ENCODE peak calls at places on chromosome 10, in six cellular contexts. T is HCT116, D is K562, Z is HepG2, M is GM12878, B is H1. E is an unnamed sample.

GRCh38 chr10:128337860-128338378 is 211.7 kb upstream of the MKI67 start:
- DNase-seq in B (no peak), D (no peak), T (no peak), Z (no peak), M (no peak), E (no peak)

GRCh38 chr10:102752934-102753664 is 9.4 kb downstream of the WBP1L start:
- DNase-seq in Z (peak; percentile 63), B (no peak), D (peak; percentile 50), T (no peak), M (peak; percentile 19), E (no peak)

GRCh38 chr10:3107426-3107961 is 40.1 kb downstream of the PFKP start:
- DNase-seq in B (no peak), T (no peak), Z (no peak), D (no peak), M (no peak), E (no peak)

GRCh38 chr10:118481871-118482270 is 113.6 kb downstream of the PRLHR start:
- DNase-seq in T (no peak), M (no peak), D (peak; percentile 65), Z (no peak), B (no peak), E (no peak)

GRCh38 chr10:71812016-71812912 is 38.8 kb downstream of the PSAP start:
- DNase-seq in B (no peak), Z (peak; percentile 27), D (peak; percentile 83), T (peak; percentile 10), M (no peak), E (no peak)

GRCh38 chr10:99374972-99375371 is 45.8 kb downstream of the CNNM1 start:
- DNase-seq in T (no peak), Z (no peak), D (no peak), M (no peak), B (no peak), E (no peak)

GRCh38 chr10:50796693-50797092 is 57.0 kb downstream of the ASAH2B start:
- DNase-seq in T (no peak), B (no peak), M (no peak), D (no peak), Z (no peak), E (no peak)

GRCh38 chr10:51617576-51618298 is 81.7 kb downstream of the CSTF2T start:
- DNase-seq in B (no peak), Z (no peak), M (no peak), T (no peak), D (no peak), E (no peak)

GRCh38 chr10:36542493-36542892 is 582.9 kb upstream of the ANKRD30A start:
- DNase-seq in M (no peak), D (no peak), Z (no peak), B (no peak), T (no peak), E (no peak)

GRCh38 chr10:80443531-80443974 is 10.6 kb upstream of the TSPAN14 start:
- DNase-seq in B (no peak), M (no peak), Z (peak; percentile 41), D (peak; percentile 69), T (no peak), E (no peak)

GRCh38 chr10:23106508-23106907 is 11.1 kb downstream of the MSRB2 start:
- DNase-seq in B (no peak), D (no peak), T (no peak), Z (no peak), M (no peak), E (no peak)
- H3K36me3 ChIP-seq in B (no peaks in the 10 kb centered on the region), D (no peaks in the 10 kb centered on the region), T (no peaks in the 10 kb centered on the region), Z (no peaks in the 10 kb centered on the region), M (no peaks in the 10 kb centered on the region), E (peaks cover 46% of the 10 kb centered on the region)

GRCh38 chr10:121994429-121994881 is 5.5 kb downstream of the TACC2 start:
- DNase-seq in D (no peak), B (no peak), Z (no peak), M (no peak), T (no peak), E (no peak)

GRCh38 chr10:121984463-121984862 is 4.5 kb upstream of the TACC2 start:
- DNase-seq in M (no peak), Z (no peak), B (no peak), D (no peak), T (no peak), E (no peak)

GRCh38 chr10:121983828-121984227 is 5.1 kb upstream of the TACC2 start:
- DNase-seq in D (no peak), M (no peak), T (no peak), B (no peak), Z (no peak), E (no peak)

GRCh38 chr10:121990015-121990677 is 1.2 kb downstream of the TACC2 start:
- DNase-seq in D (no peak), B (no peak), T (no peak), Z (no peak), M (no peak), E (no peak)

DNA sequence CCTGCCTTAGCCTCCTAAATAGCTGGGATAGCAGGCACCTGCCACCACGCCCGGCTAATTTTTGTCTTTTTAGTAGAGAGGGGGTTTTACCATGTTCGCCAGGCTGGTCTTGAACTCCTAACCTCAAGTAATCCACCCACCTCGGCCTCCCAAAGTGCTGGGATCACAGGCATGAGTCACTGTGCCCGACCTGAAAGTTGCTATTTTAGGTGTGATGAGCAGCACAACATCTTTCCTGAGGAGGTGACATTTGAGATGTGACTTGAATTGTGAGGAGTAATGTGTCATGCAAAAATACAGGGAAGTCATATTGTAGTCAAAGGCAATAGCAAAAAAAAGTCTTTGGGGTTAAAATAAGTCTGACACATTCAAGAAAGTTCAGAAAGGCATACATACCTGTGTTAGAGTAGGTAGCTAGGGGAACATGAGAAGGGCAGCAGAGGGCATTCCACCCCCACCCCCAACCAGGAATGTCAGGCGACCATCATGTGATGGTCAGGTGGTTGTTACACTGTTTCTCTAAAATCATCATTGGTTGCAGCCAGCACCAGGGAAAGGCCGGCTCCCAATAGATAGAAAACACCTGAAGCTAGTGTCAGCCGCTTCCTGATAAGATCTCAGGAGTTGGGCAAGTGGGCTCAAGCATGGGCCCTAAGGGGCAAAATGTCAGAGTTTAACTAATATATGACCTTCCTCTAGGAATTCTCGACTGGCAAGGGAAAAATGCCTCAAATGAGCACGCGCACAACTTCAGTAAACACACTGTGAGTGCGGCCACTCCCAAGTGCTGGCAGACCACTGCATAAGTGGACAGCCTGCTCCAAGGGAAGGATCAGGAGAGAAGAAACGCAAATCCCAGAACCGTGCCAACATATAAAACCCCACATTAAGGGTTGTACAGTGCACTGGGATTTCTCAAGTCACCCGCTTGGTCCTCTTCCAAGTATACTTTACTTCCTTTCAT is at the start of gene TACC2:
- DNase-seq in T (peak; percentile 48), B (no peak), M (no peak), D (no peak), Z (peak; percentile 46), E (no peak)
- TF ChIP-seq ZNF274 in T (no peak), B (no peak), M (no peak), D (no peak), Z (no peak), E (no peak)

DNA sequence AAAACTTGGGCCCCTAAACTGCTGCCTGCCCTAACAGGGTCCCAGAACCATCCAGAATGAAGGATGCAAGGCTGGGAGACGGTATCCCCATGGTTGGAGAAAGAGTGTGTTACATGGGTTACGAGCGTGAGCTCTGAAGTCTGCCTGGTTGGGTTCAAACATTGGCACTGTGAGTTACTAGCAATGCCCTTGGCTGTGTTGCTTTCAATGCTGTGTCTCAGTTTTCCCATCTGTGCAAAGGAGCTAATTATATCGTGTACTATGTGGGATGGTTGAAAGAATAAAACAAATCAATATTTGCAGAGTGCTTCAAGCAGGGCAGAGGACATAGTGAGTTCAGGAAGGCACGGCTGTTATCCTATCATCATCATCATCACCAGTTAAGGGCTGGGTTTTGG is 114.7 kb downstream of the ZMIZ1 start:
- DNase-seq in B (no peak), T (no peak), M (no peak), D (no peak), Z (no peak), E (no peak)
- H3K36me3 ChIP-seq in B (no peaks in the 10 kb centered on the region), T (no peaks in the 10 kb centered on the region), M (no peaks in the 10 kb centered on the region), D (peaks cover 38% of the 10 kb centered on the region), Z (peaks cover 13% of the 10 kb centered on the region), E (peaks cover 59% of the 10 kb centered on the region)

DNA sequence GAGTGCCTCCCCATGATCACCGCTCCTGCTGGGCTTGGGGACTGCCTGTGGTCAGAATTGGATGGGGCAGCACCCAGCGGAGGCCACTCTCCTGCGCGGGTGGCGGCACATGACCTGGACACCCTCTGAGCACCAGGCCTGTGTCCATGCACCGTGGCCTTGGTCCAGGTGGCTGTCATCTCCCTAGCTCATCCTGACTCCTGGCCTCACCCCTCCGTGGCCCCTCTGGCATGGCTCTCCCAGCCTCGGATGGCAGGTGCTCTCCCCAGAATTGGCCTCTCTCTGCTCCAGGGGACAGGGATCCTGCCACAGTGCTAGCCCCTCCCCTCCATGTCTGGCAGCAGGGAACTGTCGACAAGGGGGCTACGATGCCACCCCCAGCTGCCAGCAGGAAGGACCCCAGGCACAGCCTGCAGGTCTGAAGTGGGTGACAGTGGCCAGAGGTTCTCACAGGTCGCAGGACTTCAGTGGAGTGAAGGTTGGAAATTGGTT is 37.2 kb upstream of the BTBD16 start:
- DNase-seq in B (no peak), M (no peak), Z (no peak), T (no peak), D (no peak), E (no peak)
- TF ChIP-seq ZNF274 in B (no peak), M (no peak), Z (no peak), T (no peak), D (no peak), E (no peak)

GRCh38 chr10:107865691-107866090 is 701.2 kb upstream of the SORCS1 start:
- DNase-seq in B (no peak), M (no peak), D (no peak), T (no peak), Z (no peak), E (no peak)
- H3K36me3 ChIP-seq in B (no peaks in the 10 kb centered on the region), M (no peaks in the 10 kb centered on the region), D (no peaks in the 10 kb centered on the region), T (no peaks in the 10 kb centered on the region), Z (no peaks in the 10 kb centered on the region), E (no peaks in the 10 kb centered on the region)

GRCh38 chr10:7407368-7408002 is 3.3 kb downstream of the SFMBT2 start:
- DNase-seq in T (no peak), B (no peak), Z (no peak), D (no peak), M (no peak), E (no peak)

GRCh38 chr10:7408494-7409044 is 2.3 kb downstream of the SFMBT2 start:
- DNase-seq in T (no peak), B (no peak), M (no peak), Z (no peak), D (peak; percentile 79), E (no peak)

GRCh38 chr10:7406712-7407333 is 4.0 kb downstream of the SFMBT2 start:
- DNase-seq in M (no peak), B (no peak), D (peak; percentile 50), Z (no peak), T (no peak), E (no peak)

GRCh38 chr10:7409045-7409731 is 1.6 kb downstream of the SFMBT2 start:
- DNase-seq in M (peak; percentile 51), D (peak; percentile 71), T (no peak), B (no peak), Z (no peak), E (no peak)

GRCh38 chr10:7408003-7408493 is 2.8 kb downstream of the SFMBT2 start:
- DNase-seq in D (peak; percentile 20), T (no peak), Z (no peak), B (no peak), M (no peak), E (no peak)
- TF ChIP-seq ZNF274 in D (no peak), T (no peak), Z (no peak), B (no peak), M (no peak), E (no peak)